ENCODE peak calls at places on chromosomes 4 and X, in nine cellular contexts. D, K, F, O, I, V, W, G and B are unnamed samples.

GRCh38 chrX:9942086-9942485 is 25.1 kb upstream of the CLDN34 start:
- DNase-seq in D (no peak), K (no peak), F (peak), O (no peak), I (no peak), V (no peak), W (no peak), G (no peak), B (no peak)

GRCh38 chr4:184815046-184815877 is 10.5 kb downstream of the ACSL1 start:
- DNase-seq in D (peak), K (no peak), F (peak), O (peak), I (peak), V (peak), W (no peak), G (peak), B (peak)

GRCh38 chr4:3193531-3194203 is 55.3 kb upstream of the MSANTD1 start:
- DNase-seq in D (peak), K (no peak), F (no peak), O (no peak), I (no peak), V (no peak), W (no peak), G (no peak), B (no peak)

GRCh38 chrX:107506596-107507031 is 57.2 kb downstream of the FRMPD3 start:
- DNase-seq in D (no peak), K (no peak), F (no peak), O (no peak), I (no peak), V (no peak), W (peak), G (no peak), B (no peak)

GRCh38 chr4:109803924-109804571 is 2.2 kb upstream of the CFI start:
- DNase-seq in D (peak), K (peak), F (no peak), O (no peak), I (peak), V (peak), W (no peak), G (no peak), B (peak)

GRCh38 chr4:141047228-141047884 is 85.9 kb downstream of the RNF150 start:
- DNase-seq in D (peak), K (no peak), F (no peak), O (no peak), I (no peak), V (no peak), W (no peak), G (no peak), B (no peak)

GRCh38 chrX:17608898-17609297 is 128.4 kb upstream of the SCML1 start:
- DNase-seq in D (no peak), K (no peak), F (no peak), O (no peak), I (no peak), V (no peak), W (no peak), G (peak), B (no peak)

GRCh38 chrX:964831-965416 is 247.5 kb downstream of the CRLF2 start:
- DNase-seq in D (no peak), K (no peak), F (no peak), O (no peak), I (no peak), V (no peak), W (no peak), G (no peak), B (no peak)

GRCh38 chr4:68599150-68599549 is 23.0 kb upstream of the UGT2B17 start:
- DNase-seq in D (no peak), K (no peak), F (no peak), O (no peak), I (no peak), V (no peak), W (no peak), G (no peak), B (no peak)

GRCh38 chrX:134670241-134670811 is 12.1 kb upstream of the PLAC1 start:
- DNase-seq in D (peak), K (no peak), F (no peak), O (no peak), I (no peak), V (peak), W (no peak), G (no peak), B (no peak)

GRCh38 chr4:7398104-7398423 is 36.7 kb downstream of the PSAPL1 start:
- DNase-seq in D (no peak), K (no peak), F (no peak), O (peak), I (no peak), V (no peak), W (no peak), G (peak), B (no peak)

GRCh38 chrX:119477812-119478232 is 9.6 kb downstream of the SLC25A5 start:
- DNase-seq in D (peak), K (peak), F (no peak), O (no peak), I (no peak), V (no peak), W (no peak), G (peak), B (peak)

GRCh38 chr4:61254406-61254805 is 54.3 kb downstream of the ADGRL3 start:
- DNase-seq in D (no peak), K (no peak), F (no peak), O (no peak), I (no peak), V (no peak), W (no peak), G (no peak), B (no peak)

GRCh38 chr4:109078724-109079123 is 223.7 kb downstream of the COL25A1 start:
- DNase-seq in D (peak), K (no peak), F (no peak), O (no peak), I (peak), V (no peak), W (no peak), G (no peak), B (no peak)

GRCh38 chrX:110418220-110418856 is 59.7 kb downstream of the RTL9 start:
- DNase-seq in D (peak), K (peak), F (no peak), O (no peak), I (peak), V (peak), W (peak), G (no peak), B (peak)

GRCh38 chr4:21090098-21090666 is 389.9 kb downstream of the PACRGL start:
- DNase-seq in D (no peak), K (no peak), F (no peak), O (no peak), I (no peak), V (no peak), W (no peak), G (no peak), B (no peak)

GRCh38 chr4:10622728-10623127 is 61.8 kb downstream of the CLNK start:
- DNase-seq in D (no peak), K (no peak), F (no peak), O (no peak), I (no peak), V (no peak), W (no peak), G (no peak), B (no peak)

GRCh38 chr4:178415925-178416324 is 973.7 kb upstream of the AGA start:
- DNase-seq in D (no peak), K (peak), F (no peak), O (no peak), I (no peak), V (no peak), W (no peak), G (peak), B (no peak)

GRCh38 chrX:130228871-130229270 is 39.8 kb downstream of the ZNF280C start:
- DNase-seq in D (no peak), K (no peak), F (no peak), O (no peak), I (no peak), V (no peak), W (no peak), G (no peak), B (no peak)

GRCh38 chr4:33369366-33369899 is 2649.3 kb downstream of the PCDH7 start:
- DNase-seq in D (no peak), K (no peak), F (no peak), O (no peak), I (no peak), V (no peak), W (no peak), G (no peak), B (no peak)

GRCh38 chrX:9339603-9340569 is 125.0 kb upstream of the TBL1X start:
- DNase-seq in D (no peak), K (no peak), F (no peak), O (peak), I (no peak), V (peak), W (no peak), G (no peak), B (no peak)

GRCh38 chr4:168710353-168710946 is 213.6 kb downstream of the PALLD start:
- DNase-seq in D (peak), K (peak), F (no peak), O (no peak), I (peak), V (peak), W (no peak), G (no peak), B (peak)

GRCh38 chr4:98662619-98663225 is 4.3 kb upstream of the TSPAN5 start:
- DNase-seq in D (no peak), K (no peak), F (peak), O (no peak), I (no peak), V (no peak), W (no peak), G (no peak), B (no peak)

GRCh38 chr4:127120706-127121105 is 512.1 kb upstream of the INTU start:
- DNase-seq in D (no peak), K (no peak), F (no peak), O (no peak), I (no peak), V (peak), W (no peak), G (no peak), B (no peak)

GRCh38 chrX:51420610-51421009 is 75.8 kb downstream of the NUDT11 start:
- DNase-seq in D (peak), K (peak), F (peak), O (no peak), I (peak), V (no peak), W (peak), G (no peak), B (peak)

GRCh38 chr4:94588900-94589693 is 137.4 kb downstream of the PDLIM5 start:
- DNase-seq in D (peak), K (no peak), F (no peak), O (no peak), I (no peak), V (no peak), W (no peak), G (no peak), B (no peak)

GRCh38 chr4:13322681-13323101 is 161.4 kb downstream of the RAB28 start:
- DNase-seq in D (peak), K (no peak), F (no peak), O (no peak), I (no peak), V (no peak), W (no peak), G (no peak), B (no peak)

GRCh38 chr4:186685744-186686143 is 37.9 kb downstream of the FAT1 start:
- DNase-seq in D (peak), K (no peak), F (no peak), O (no peak), I (no peak), V (no peak), W (no peak), G (no peak), B (no peak)

GRCh38 chr4:121462660-121463261 is 81.9 kb upstream of the QRFPR start:
- DNase-seq in D (peak), K (no peak), F (peak), O (no peak), I (peak), V (peak), W (peak), G (no peak), B (peak)

GRCh38 chrX:56853436-56853835 is 124.4 kb downstream of the NBDY start:
- DNase-seq in D (no peak), K (no peak), F (no peak), O (no peak), I (no peak), V (no peak), W (no peak), G (no peak), B (no peak)

GRCh38 chr4:44447563-44448504 is 775 bp downstream of the KCTD8 start:
- DNase-seq in D (no peak), K (no peak), F (peak), O (peak), I (peak), V (peak), W (peak), G (peak), B (peak)

GRCh38 chr4:110275871-110276270 is 77.5 kb upstream of the ELOVL6 start:
- DNase-seq in D (peak), K (no peak), F (no peak), O (no peak), I (no peak), V (no peak), W (no peak), G (no peak), B (no peak)

GRCh38 chr4:70936200-70936787 is 34.1 kb downstream of the MOB1B start:
- DNase-seq in D (no peak), K (no peak), F (no peak), O (no peak), I (no peak), V (no peak), W (no peak), G (no peak), B (no peak)

GRCh38 chr4:91064157-91064853 is 937.1 kb downstream of the CCSER1 start:
- DNase-seq in D (no peak), K (peak), F (no peak), O (no peak), I (peak), V (peak), W (peak), G (peak), B (peak)

GRCh38 chr4:86950835-86951525 is 16.2 kb downstream of the AFF1 start:
- DNase-seq in D (no peak), K (no peak), F (no peak), O (no peak), I (no peak), V (no peak), W (no peak), G (no peak), B (no peak)

GRCh38 chrX:30812326-30812725 is 76.7 kb downstream of the TAB3 start:
- DNase-seq in D (no peak), K (no peak), F (no peak), O (no peak), I (no peak), V (no peak), W (no peak), G (no peak), B (no peak)

GRCh38 chr4:30461218-30461617 is 259.0 kb upstream of the PCDH7 start:
- DNase-seq in D (no peak), K (no peak), F (no peak), O (no peak), I (no peak), V (no peak), W (no peak), G (no peak), B (no peak)

GRCh38 chrX:9912341-9912740 is 54.8 kb upstream of the CLDN34 start:
- DNase-seq in D (no peak), K (no peak), F (no peak), O (no peak), I (peak), V (no peak), W (peak), G (no peak), B (no peak)